ENCODE peak calls at places on chromosome 20, in six cellular contexts. Z, T, B, Q, O and H are unnamed samples.

GRCh38 chr20:11553603-11554002 is 364.1 kb upstream of the BTBD3 start:
- DNase-seq in Z (no peak), T (peak), B (no peak), Q (peak), O (no peak), H (peak)

GRCh38 chr20:35629432-35630145 is 14.0 kb downstream of the SPAG4 start:
- DNase-seq in Z (no peak), T (no peak), B (no peak), Q (no peak), O (no peak), H (no peak)

GRCh38 chr20:24914388-24915241 is 34.5 kb upstream of the CST7 start:
- DNase-seq in Z (no peak), T (no peak), B (no peak), Q (no peak), O (no peak), H (no peak)

GRCh38 chr20:32792316-32792715 is 27.4 kb upstream of the MAPRE1 start:
- DNase-seq in Z (no peak), T (peak), B (peak), Q (peak), O (no peak), H (no peak)

GRCh38 chr20:20060234-20060998 is 8.1 kb downstream of the CFAP61 start:
- DNase-seq in Z (no peak), T (no peak), B (peak), Q (no peak), O (no peak), H (peak)

GRCh38 chr20:43809206-43809819 is 82.5 kb upstream of the GTSF1L start:
- DNase-seq in Z (no peak), T (no peak), B (no peak), Q (no peak), O (no peak), H (no peak)

GRCh38 chr20:31602430-31602778 is 2.7 kb upstream of the ID1 start:
- DNase-seq in Z (no peak), T (no peak), B (no peak), Q (no peak), O (no peak), H (no peak)

GRCh38 chr20:60816901-60817300 is 435.2 kb upstream of the CDH4 start:
- DNase-seq in Z (no peak), T (no peak), B (no peak), Q (no peak), O (no peak), H (no peak)

GRCh38 chr20:33433465-33433864 is 10.1 kb downstream of the SNTA1 start:
- DNase-seq in Z (no peak), T (peak), B (no peak), Q (no peak), O (no peak), H (no peak)

GRCh38 chr20:1184638-1185315 is at the start of gene TMEM74B:
- DNase-seq in Z (peak), T (no peak), B (no peak), Q (no peak), O (no peak), H (peak)

GRCh38 chr20:11158146-11158545 is 484.3 kb upstream of the JAG1 start:
- DNase-seq in Z (no peak), T (no peak), B (no peak), Q (peak), O (no peak), H (no peak)

GRCh38 chr20:37656945-37657344 is 36.9 kb upstream of the CTNNBL1 start:
- DNase-seq in Z (no peak), T (no peak), B (no peak), Q (no peak), O (no peak), H (no peak)

GRCh38 chr20:36084897-36085617 is 69.5 kb upstream of the EPB41L1 start:
- DNase-seq in Z (no peak), T (no peak), B (no peak), Q (peak), O (peak), H (no peak)

GRCh38 chr20:25453035-25453810 is 45.8 kb downstream of the GINS1 start:
- DNase-seq in Z (peak), T (no peak), B (no peak), Q (peak), O (no peak), H (peak)

GRCh38 chr20:33909331-33909921 is 84.3 kb upstream of the RALY start:
- DNase-seq in Z (no peak), T (peak), B (no peak), Q (peak), O (no peak), H (no peak)

GRCh38 chr20:25178563-25179438 is 16.7 kb upstream of the ENTPD6 start:
- DNase-seq in Z (peak), T (peak), B (peak), Q (peak), O (no peak), H (peak)

GRCh38 chr20:31790401-31790800 is 28.8 kb upstream of the MYLK2 start:
- DNase-seq in Z (no peak), T (no peak), B (no peak), Q (peak), O (no peak), H (no peak)

GRCh38 chr20:54122189-54122588 is 51.6 kb downstream of the CYP24A1 start:
- DNase-seq in Z (no peak), T (no peak), B (no peak), Q (peak), O (no peak), H (no peak)

GRCh38 chr20:41563087-41563486 is 55.1 kb downstream of the CHD6 start:
- DNase-seq in Z (no peak), T (no peak), B (peak), Q (no peak), O (no peak), H (no peak)

GRCh38 chr20:31836853-31837608 is 8.4 kb downstream of the FOXS1 start:
- DNase-seq in Z (no peak), T (no peak), B (no peak), Q (peak), O (no peak), H (no peak)